ENCODE peak calls at places on chromosomes 12 and 14, in six cellular contexts. One of them, this sample, is unnamed.

GRCh38 chr12:38152816-38153736 is 163.5 kb upstream of the ALG10B start:
- DNase-seq in GM12878: no peak
- DNase-seq in ovary: no peak
- DNase-seq in HepG2: no peak
- DNase-seq in stomach: no peak
- DNase-seq in A549: no peak
- DNase-seq in this sample: no peak

GRCh38 chr12:64650762-64651161 is 40.5 kb downstream of the RASSF3 start:
- DNase-seq in A549: peak
- DNase-seq in GM12878: no peak
- DNase-seq in stomach: peak
- DNase-seq in ovary: no peak
- DNase-seq in HepG2: no peak
- DNase-seq in this sample: no peak

GRCh38 chr12:123949118-123949774 is 23.4 kb downstream of the CCDC92 start:
- DNase-seq in A549: no peak
- DNase-seq in GM12878: no peak
- DNase-seq in HepG2: peak
- DNase-seq in stomach: no peak
- DNase-seq in ovary: no peak
- DNase-seq in this sample: no peak

GRCh38 chr12:27340971-27341370 is 8.3 kb downstream of the BMAL2 start:
- DNase-seq in A549: no peak
- DNase-seq in GM12878: no peak
- DNase-seq in stomach: no peak
- DNase-seq in HepG2: no peak
- DNase-seq in ovary: no peak
- DNase-seq in this sample: no peak

GRCh38 chr12:12432373-12432772 is 75.5 kb downstream of the BORCS5 start:
- DNase-seq in HepG2: no peak
- DNase-seq in ovary: no peak
- DNase-seq in A549: peak
- DNase-seq in GM12878: no peak
- DNase-seq in stomach: no peak
- DNase-seq in this sample: no peak

GRCh38 chr12:131391399-131391798 is 319.5 kb upstream of the SFSWAP start:
- DNase-seq in GM12878: no peak
- DNase-seq in ovary: no peak
- DNase-seq in stomach: no peak
- DNase-seq in HepG2: no peak
- DNase-seq in A549: no peak
- DNase-seq in this sample: no peak

GRCh38 chr12:13905795-13906194 is 75.6 kb downstream of the GRIN2B start:
- DNase-seq in HepG2: no peak
- DNase-seq in A549: no peak
- DNase-seq in stomach: no peak
- DNase-seq in ovary: no peak
- DNase-seq in GM12878: no peak
- DNase-seq in this sample: no peak

GRCh38 chr12:95859344-95859816 is 628 bp downstream of the SNRPF start:
- DNase-seq in A549: peak
- DNase-seq in GM12878: no peak
- DNase-seq in stomach: no peak
- DNase-seq in HepG2: peak
- DNase-seq in ovary: no peak
- DNase-seq in this sample: no peak

GRCh38 chr12:108955225-108955835 is 65.5 kb downstream of the SVOP start:
- DNase-seq in HepG2: peak
- DNase-seq in stomach: no peak
- DNase-seq in ovary: no peak
- DNase-seq in A549: peak
- DNase-seq in GM12878: no peak
- DNase-seq in this sample: no peak

GRCh38 chr12:19869413-19869812 is 430.1 kb downstream of the AEBP2 start:
- DNase-seq in HepG2: no peak
- DNase-seq in GM12878: no peak
- DNase-seq in A549: no peak
- DNase-seq in ovary: no peak
- DNase-seq in stomach: no peak
- DNase-seq in this sample: no peak

GRCh38 chr14:40417777-40418401 is 985.7 kb upstream of the FBXO33 start:
- DNase-seq in GM12878: no peak
- DNase-seq in stomach: peak
- DNase-seq in A549: peak
- DNase-seq in HepG2: peak
- DNase-seq in ovary: no peak
- DNase-seq in this sample: no peak

GRCh38 chr12:132544498-132544897 is 54.5 kb downstream of the FBRSL1 start:
- DNase-seq in A549: no peak
- DNase-seq in GM12878: no peak
- DNase-seq in ovary: no peak
- DNase-seq in HepG2: no peak
- DNase-seq in stomach: no peak
- DNase-seq in this sample: no peak
- TF ChIP-seq EP300 in A549: no peak
- TF ChIP-seq EP300 in GM12878: no peak
- TF ChIP-seq EP300 in ovary: no peak
- TF ChIP-seq EP300 in HepG2: no peak
- TF ChIP-seq EP300 in stomach: no peak
- TF ChIP-seq EP300 in this sample: no peak

GRCh38 chr12:91178801-91179200 is 3.8 kb downstream of the DCN start:
- DNase-seq in ovary: no peak
- DNase-seq in GM12878: no peak
- DNase-seq in A549: no peak
- DNase-seq in HepG2: no peak
- DNase-seq in stomach: no peak
- DNase-seq in this sample: no peak

GRCh38 chr12:91180162-91180561 is 2.5 kb downstream of the DCN start:
- DNase-seq in GM12878: no peak
- DNase-seq in HepG2: no peak
- DNase-seq in stomach: no peak
- DNase-seq in ovary: no peak
- DNase-seq in A549: no peak
- DNase-seq in this sample: no peak

GRCh38 chr12:91178139-91178561 is 4.5 kb downstream of the DCN start:
- DNase-seq in stomach: no peak
- DNase-seq in HepG2: peak
- DNase-seq in GM12878: no peak
- DNase-seq in ovary: peak
- DNase-seq in A549: peak
- DNase-seq in this sample: no peak

GRCh38 chr12:91179315-91179714 is 3.3 kb downstream of the DCN start:
- DNase-seq in HepG2: no peak
- DNase-seq in GM12878: no peak
- DNase-seq in stomach: no peak
- DNase-seq in A549: no peak
- DNase-seq in ovary: no peak
- DNase-seq in this sample: no peak

DNA sequence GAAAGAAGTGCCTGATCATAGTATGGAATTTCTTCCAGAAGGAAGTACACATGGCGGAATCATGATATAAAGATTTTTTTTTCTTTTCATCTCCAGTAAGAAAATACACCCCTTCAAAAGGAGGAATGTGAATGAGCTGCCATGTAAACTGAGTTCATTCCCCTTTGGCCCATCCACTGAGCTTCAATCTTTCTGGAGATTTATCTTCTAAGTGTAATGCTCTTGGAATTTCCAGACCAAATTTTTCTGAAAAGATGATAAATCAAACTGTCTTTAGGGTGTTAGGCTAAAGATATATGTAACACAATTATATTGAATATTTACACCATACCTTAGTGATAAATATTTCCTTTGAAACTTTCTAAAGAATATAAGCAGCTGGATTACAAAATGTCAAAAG is 5.2 kb downstream of the DCN start:
- DNase-seq in GM12878: no peak
- DNase-seq in ovary: no peak
- DNase-seq in A549: no peak
- DNase-seq in stomach: no peak
- DNase-seq in HepG2: no peak
- DNase-seq in this sample: no peak
- H3K4me3 ChIP-seq in GM12878: no peak
- H3K4me3 ChIP-seq in ovary: peak
- H3K4me3 ChIP-seq in A549: no peak
- H3K4me3 ChIP-seq in stomach: peak
- H3K4me3 ChIP-seq in HepG2: no peak
- H3K4me3 ChIP-seq in this sample: peak

GRCh38 chr14:36771256-36771655 is 109.6 kb downstream of the PAX9 start:
- DNase-seq in HepG2: peak
- DNase-seq in A549: peak
- DNase-seq in ovary: no peak
- DNase-seq in stomach: no peak
- DNase-seq in GM12878: no peak
- DNase-seq in this sample: no peak

GRCh38 chr14:36766974-36767373 is 105.3 kb downstream of the PAX9 start:
- DNase-seq in HepG2: no peak
- DNase-seq in GM12878: no peak
- DNase-seq in stomach: no peak
- DNase-seq in A549: no peak
- DNase-seq in ovary: no peak
- DNase-seq in this sample: no peak

GRCh38 chr14:36773136-36773540 is 111.5 kb downstream of the PAX9 start:
- DNase-seq in A549: peak
- DNase-seq in stomach: no peak
- DNase-seq in GM12878: no peak
- DNase-seq in ovary: no peak
- DNase-seq in HepG2: peak
- DNase-seq in this sample: no peak

GRCh38 chr14:36768638-36769337 is 107.1 kb downstream of the PAX9 start:
- DNase-seq in ovary: no peak
- DNase-seq in GM12878: no peak
- DNase-seq in stomach: no peak
- DNase-seq in A549: no peak
- DNase-seq in HepG2: no peak
- DNase-seq in this sample: no peak

GRCh38 chr14:36767603-36768281 is 106.1 kb downstream of the PAX9 start:
- DNase-seq in GM12878: no peak
- DNase-seq in ovary: no peak
- DNase-seq in A549: no peak
- DNase-seq in HepG2: no peak
- DNase-seq in stomach: no peak
- DNase-seq in this sample: no peak
- TF ChIP-seq EP300 in GM12878: no peak
- TF ChIP-seq EP300 in ovary: no peak
- TF ChIP-seq EP300 in A549: no peak
- TF ChIP-seq EP300 in HepG2: no peak
- TF ChIP-seq EP300 in stomach: no peak
- TF ChIP-seq EP300 in this sample: no peak

DNA sequence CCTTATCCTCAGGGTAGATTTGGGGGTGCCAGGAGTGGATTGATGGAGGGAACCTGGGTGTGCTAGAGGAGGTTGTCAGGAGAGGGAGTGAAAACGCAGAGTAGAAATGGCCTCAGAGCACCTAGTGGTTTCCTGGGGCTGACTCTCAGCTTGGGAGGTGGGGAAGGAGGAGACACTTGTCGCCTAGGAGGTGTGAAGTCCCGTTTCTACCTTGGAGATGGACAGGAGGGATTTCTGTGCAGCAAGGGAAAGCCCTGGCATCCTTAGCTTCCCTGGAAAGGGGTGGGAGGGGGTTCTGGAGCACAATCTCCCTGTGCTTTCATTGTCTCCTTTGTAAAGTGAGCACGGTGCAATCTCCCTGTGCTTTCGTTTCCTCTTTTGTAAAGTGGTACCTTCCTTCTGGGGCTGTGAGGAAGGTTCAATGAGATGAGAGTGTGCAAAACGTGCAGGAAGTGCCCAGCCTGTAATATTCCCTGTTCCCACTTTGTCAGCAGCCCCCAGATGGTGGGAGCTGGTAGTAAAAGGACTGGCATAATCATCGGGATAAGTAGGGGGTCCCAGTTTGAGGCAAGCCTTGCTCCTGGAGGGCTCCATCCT is 1.6 kb downstream of the OAS3 start:
- DNase-seq in A549: no peak
- DNase-seq in ovary: no peak
- DNase-seq in HepG2: no peak
- DNase-seq in GM12878: peak
- DNase-seq in stomach: no peak
- DNase-seq in this sample: no peak
- H3K4me3 ChIP-seq in A549: no peak
- H3K4me3 ChIP-seq in ovary: no peak
- H3K4me3 ChIP-seq in HepG2: no peak
- H3K4me3 ChIP-seq in GM12878: peak
- H3K4me3 ChIP-seq in stomach: peak
- H3K4me3 ChIP-seq in this sample: no peak

DNA sequence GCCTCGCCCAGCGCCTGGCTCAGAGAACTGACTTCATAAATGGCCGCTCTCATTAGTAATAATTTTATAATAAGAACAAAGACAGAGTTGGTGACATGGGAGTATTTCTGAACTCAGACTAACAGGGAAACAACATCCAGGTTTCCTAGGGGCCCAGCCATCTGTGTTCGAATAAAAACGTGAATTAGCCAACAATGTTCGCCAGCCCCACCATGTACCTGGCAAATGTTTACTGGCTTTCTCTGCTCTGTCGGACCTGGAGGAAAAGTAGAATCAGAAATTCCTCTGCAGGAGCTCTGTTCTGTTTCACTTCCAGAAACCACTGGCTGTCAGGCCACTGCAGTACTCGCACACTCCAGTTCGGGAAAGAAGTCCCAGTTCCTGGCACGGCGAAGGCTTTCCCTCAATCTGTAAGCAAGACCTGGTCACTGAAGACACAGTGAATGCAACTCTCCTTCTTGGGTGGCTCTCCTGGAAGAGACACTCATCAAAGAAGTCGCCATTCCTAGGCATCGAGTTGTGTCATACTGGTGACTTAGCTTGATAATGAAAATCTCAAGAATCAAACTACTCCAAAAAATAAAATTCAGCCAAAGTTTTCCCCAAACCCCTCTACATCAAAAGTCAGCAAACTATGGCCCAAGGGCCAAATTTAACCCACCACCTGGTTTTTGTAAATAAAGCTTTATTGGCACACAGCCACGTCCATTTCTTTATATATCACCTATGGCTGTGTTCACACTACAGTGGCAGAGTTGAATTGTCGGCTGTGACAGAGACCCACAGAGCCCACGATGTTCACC is 189.4 kb upstream of the DIO3 start:
- DNase-seq in stomach: no peak
- DNase-seq in GM12878: no peak
- DNase-seq in A549: no peak
- DNase-seq in ovary: no peak
- DNase-seq in HepG2: no peak
- DNase-seq in this sample: peak
- TF ChIP-seq EP300 in stomach: no peak
- TF ChIP-seq EP300 in GM12878: no peak
- TF ChIP-seq EP300 in A549: no peak
- TF ChIP-seq EP300 in ovary: no peak
- TF ChIP-seq EP300 in HepG2: no peak
- TF ChIP-seq EP300 in this sample: peak